ENCODE peak calls at places on chromosomes 1 and 21, in seven cellular contexts. R, G, P, E, M, X and N are unnamed samples.

GRCh38 chr1:42934541-42935312 is 23.9 kb downstream of the SLC2A1 start:
- DNase-seq in X (no peak), R (no peak), P (no peak), M (no peak), G (no peak), E (no peak), N (no peak)

GRCh38 chr1:233025156-233025555 is 74.7 kb downstream of the NTPCR start:
- DNase-seq in X (peak), E (peak), R (no peak), P (no peak), M (no peak), G (peak), N (no peak)

GRCh38 chr1:107467286-107467685 is 326.4 kb downstream of the NTNG1 start:
- DNase-seq in R (no peak), P (no peak), X (peak), M (no peak), E (no peak), G (no peak), N (no peak)

GRCh38 chr21:42614811-42615342 is 38.5 kb upstream of the PDE9A start:
- DNase-seq in M (no peak), P (no peak), G (peak), X (peak), R (peak), E (peak), N (no peak)

GRCh38 chr1:21499283-21499945 is 9.8 kb upstream of the ALPL start:
- DNase-seq in X (no peak), E (no peak), G (no peak), R (no peak), M (no peak), P (no peak), N (no peak)

GRCh38 chr1:87024936-87025537 is 110.6 kb downstream of the HS2ST1 start:
- DNase-seq in P (no peak), E (peak), G (peak), X (peak), R (no peak), M (peak), N (no peak)

GRCh38 chr21:22536511-22536910 is 1538.3 kb downstream of the NCAM2 start:
- DNase-seq in E (no peak), R (no peak), G (no peak), X (no peak), P (no peak), M (no peak), N (no peak)

GRCh38 chr1:59687081-59687480 is 127.7 kb upstream of the HOOK1 start:
- DNase-seq in M (no peak), G (no peak), X (no peak), P (no peak), R (no peak), E (no peak), N (no peak)

GRCh38 chr21:41598561-41599511 is 90.9 kb upstream of the TMPRSS2 start:
- DNase-seq in P (no peak), X (no peak), E (no peak), R (no peak), G (no peak), M (no peak), N (no peak)

GRCh38 chr1:183694035-183694434 is 40.9 kb upstream of the APOBEC4 start:
- DNase-seq in M (no peak), G (no peak), E (no peak), R (no peak), P (no peak), X (no peak), N (no peak)

GRCh38 chr1:20184997-20185833 is 681 bp upstream of the UBXN10 start:
- DNase-seq in G (peak), E (no peak), R (no peak), P (no peak), M (no peak), X (peak), N (no peak)

GRCh38 chr21:43859747-43860214 is 5.2 kb upstream of the AGPAT3 start:
- DNase-seq in R (no peak), M (no peak), P (no peak), E (no peak), X (no peak), G (no peak), N (no peak)

GRCh38 chr1:18090636-18091035 is 17.0 kb upstream of the IGSF21 start:
- DNase-seq in E (no peak), G (no peak), R (no peak), X (no peak), M (no peak), P (no peak), N (no peak)

GRCh38 chr21:31284797-31285397 is 59.2 kb downstream of the TIAM1 start:
- DNase-seq in R (no peak), G (no peak), X (no peak), P (no peak), E (no peak), M (peak), N (no peak)

GRCh38 chr1:49052102-49052501 is 275.4 kb upstream of the BEND5 start:
- DNase-seq in G (no peak), R (no peak), X (peak), M (no peak), P (no peak), E (no peak), N (no peak)

GRCh38 chr21:42645211-42646075 is 8.0 kb upstream of the PDE9A start:
- DNase-seq in E (no peak), G (no peak), X (no peak), R (no peak), P (no peak), M (no peak), N (no peak)

GRCh38 chr1:113861641-113862040 is 9.9 kb downstream of the PTPN22 start:
- DNase-seq in X (no peak), P (no peak), M (no peak), R (no peak), E (no peak), G (no peak), N (no peak)

GRCh38 chr1:52127181-52128175 is 14.4 kb upstream of the ZFYVE9 start:
- DNase-seq in R (no peak), X (peak), M (peak), E (peak), P (no peak), G (peak), N (no peak)

GRCh38 chr1:10559386-10559785 is 84.6 kb downstream of the PEX14 start:
- DNase-seq in P (no peak), G (no peak), X (no peak), E (no peak), R (no peak), M (no peak), N (no peak)

GRCh38 chr1:46517010-46517600 is 27.5 kb downstream of the DMBX1 start:
- DNase-seq in P (no peak), R (no peak), E (peak), X (peak), G (no peak), M (no peak), N (no peak)

GRCh38 chr1:166972193-166972592 is 3.1 kb downstream of the ILDR2 start:
- DNase-seq in P (no peak), X (peak), M (no peak), E (no peak), G (no peak), R (no peak), N (no peak)

GRCh38 chr1:17189632-17190525 is 15.0 kb upstream of the PADI1 start:
- DNase-seq in R (no peak), X (no peak), E (peak), P (no peak), G (no peak), M (peak), N (no peak)

GRCh38 chr1:30063621-30064280 is 659.6 kb downstream of the MATN1 start:
- DNase-seq in G (no peak), R (no peak), P (no peak), X (no peak), E (no peak), M (no peak), N (no peak)

GRCh38 chr1:61338899-61339298 is 256.5 kb downstream of the NFIA start:
- DNase-seq in M (no peak), G (no peak), X (no peak), P (no peak), E (no peak), R (no peak), N (no peak)

GRCh38 chr1:188065917-188066316 is 1237.2 kb downstream of the PLA2G4A start:
- DNase-seq in X (no peak), G (no peak), E (no peak), M (no peak), P (no peak), R (no peak), N (no peak)

GRCh38 chr1:219281834-219282233 is 108.2 kb downstream of the LYPLAL1 start:
- DNase-seq in G (no peak), E (no peak), M (no peak), X (no peak), P (no peak), R (no peak), N (no peak)

GRCh38 chr1:202029171-202029665 is 18.8 kb downstream of the ELF3 start:
- DNase-seq in X (peak), E (peak), M (peak), P (no peak), R (no peak), G (no peak), N (no peak)

GRCh38 chr1:65793359-65793732 is 651 bp downstream of the PDE4B start:
- DNase-seq in M (peak), G (no peak), P (no peak), X (peak), E (no peak), R (no peak), N (no peak)

GRCh38 chr1:174197547-174197946 is 38.2 kb downstream of the RABGAP1L start:
- DNase-seq in R (no peak), X (no peak), P (no peak), G (no peak), E (no peak), M (no peak), N (no peak)

GRCh38 chr1:6157528-6158174 is 22.5 kb downstream of the CHD5 start:
- DNase-seq in R (no peak), P (no peak), X (peak), G (no peak), E (peak), M (no peak), N (no peak)

GRCh38 chr1:145805057-145805456 is 18.8 kb downstream of the RNF115 start:
- DNase-seq in R (no peak), X (no peak), P (no peak), G (no peak), M (no peak), E (no peak), N (no peak)

GRCh38 chr21:38807987-38808386 is 2.3 kb downstream of the ETS2 start:
- DNase-seq in P (no peak), X (peak), R (no peak), M (no peak), E (no peak), G (no peak), N (no peak)

GRCh38 chr1:110647254-110647891 is 27.4 kb downstream of the KCNA3 start:
- DNase-seq in E (no peak), M (no peak), X (no peak), P (no peak), G (no peak), R (no peak), N (no peak)

GRCh38 chr1:229364216-229365065 is 21.6 kb upstream of the CCSAP start:
- DNase-seq in X (no peak), M (no peak), R (no peak), E (no peak), G (no peak), P (no peak), N (no peak)

GRCh38 chr1:234976880-234977680 is 151.6 kb downstream of the TOMM20 start:
- DNase-seq in M (no peak), G (no peak), R (no peak), P (no peak), X (no peak), E (no peak), N (no peak)

GRCh38 chr1:185480545-185480944 is 163.5 kb upstream of the IVNS1ABP start:
- DNase-seq in R (no peak), E (no peak), P (no peak), M (no peak), X (no peak), G (no peak), N (no peak)